ENCODE peak calls at places on chromosome 10, in four cellular contexts. One of them, this sample, is unnamed.

GRCh38 chr10:44857363-44858016 is 53.6 kb upstream of the TMEM72 start:
- DNase-seq in K562: peak
- DNase-seq in HepG2: peak
- DNase-seq in HCT116: no peak
- DNase-seq in this sample: no peak

GRCh38 chr10:101227765-101228681 is 1.2 kb downstream of the LBX1 start:
- DNase-seq in HepG2: no peak
- DNase-seq in K562: no peak
- DNase-seq in HCT116: no peak
- DNase-seq in this sample: no peak

GRCh38 chr10:29039659-29040309 is 249.1 kb upstream of the LYZL1 start:
- DNase-seq in HepG2: no peak
- DNase-seq in HCT116: no peak
- DNase-seq in K562: no peak
- DNase-seq in this sample: no peak

GRCh38 chr10:132269286-132270230 is 38.2 kb downstream of the STK32C start:
- DNase-seq in HepG2: no peak
- DNase-seq in HCT116: no peak
- DNase-seq in K562: no peak
- DNase-seq in this sample: no peak

GRCh38 chr10:21359202-21359601 is 166.3 kb downstream of the SKIDA1 start:
- DNase-seq in HCT116: no peak
- DNase-seq in HepG2: no peak
- DNase-seq in K562: no peak
- DNase-seq in this sample: no peak

GRCh38 chr10:82887488-82887887 is 1012.5 kb downstream of the NRG3 start:
- DNase-seq in HCT116: no peak
- DNase-seq in K562: no peak
- DNase-seq in HepG2: no peak
- DNase-seq in this sample: no peak

GRCh38 chr10:16816830-16817124 is 447 bp downstream of the RSU1 start:
- DNase-seq in HCT116: no peak
- DNase-seq in K562: no peak
- DNase-seq in HepG2: no peak
- DNase-seq in this sample: no peak

GRCh38 chr10:63268798-63269503 is 135.8 kb downstream of the NRBF2 start:
- DNase-seq in HepG2: peak
- DNase-seq in K562: peak
- DNase-seq in HCT116: peak
- DNase-seq in this sample: peak

GRCh38 chr10:122236690-122237306 is 34.3 kb upstream of the BTBD16 start:
- DNase-seq in K562: no peak
- DNase-seq in HepG2: no peak
- DNase-seq in HCT116: no peak
- DNase-seq in this sample: no peak

GRCh38 chr10:92573091-92573797 is 649 bp downstream of the IDE start:
- DNase-seq in HCT116: no peak
- DNase-seq in K562: peak
- DNase-seq in HepG2: no peak
- DNase-seq in this sample: no peak

GRCh38 chr10:103808784-103809183 is 46.6 kb downstream of the SH3PXD2A start:
- DNase-seq in K562: no peak
- DNase-seq in HCT116: no peak
- DNase-seq in HepG2: no peak
- DNase-seq in this sample: no peak

GRCh38 chr10:905972-906371 is 25.5 kb downstream of the LARP4B start:
- DNase-seq in HepG2: no peak
- DNase-seq in K562: no peak
- DNase-seq in HCT116: no peak
- DNase-seq in this sample: no peak

GRCh38 chr10:78390817-78391216 is 357.2 kb downstream of the RPS24 start:
- DNase-seq in HepG2: no peak
- DNase-seq in HCT116: no peak
- DNase-seq in K562: no peak
- DNase-seq in this sample: no peak

GRCh38 chr10:110650265-110650668 is 6.1 kb downstream of the RBM20 start:
- DNase-seq in K562: no peak
- DNase-seq in HCT116: no peak
- DNase-seq in HepG2: no peak
- DNase-seq in this sample: no peak

GRCh38 chr10:132129431-132129830 is 57.3 kb upstream of the DPYSL4 start:
- DNase-seq in HepG2: no peak
- DNase-seq in K562: no peak
- DNase-seq in HCT116: no peak
- DNase-seq in this sample: no peak

GRCh38 chr10:17854044-17854652 is 45.0 kb downstream of the MRC1 start:
- DNase-seq in HepG2: no peak
- DNase-seq in K562: no peak
- DNase-seq in HCT116: no peak
- DNase-seq in this sample: no peak

GRCh38 chr10:26944261-26944882 is 83.6 kb upstream of the ABI1 start:
- DNase-seq in HCT116: no peak
- DNase-seq in K562: peak
- DNase-seq in HepG2: no peak
- DNase-seq in this sample: no peak

GRCh38 chr10:3761111-3761686 is 23.8 kb downstream of the KLF6 start:
- DNase-seq in HepG2: no peak
- DNase-seq in K562: no peak
- DNase-seq in HCT116: no peak
- DNase-seq in this sample: no peak

GRCh38 chr10:88270871-88271713 is 312.0 kb downstream of the RNLS start:
- DNase-seq in HepG2: no peak
- DNase-seq in K562: no peak
- DNase-seq in HCT116: no peak
- DNase-seq in this sample: no peak

GRCh38 chr10:44933922-44934321 is 22.8 kb downstream of the TMEM72 start:
- DNase-seq in HepG2: no peak
- DNase-seq in HCT116: no peak
- DNase-seq in K562: no peak
- DNase-seq in this sample: no peak

GRCh38 chr10:30006410-30006809 is 53.0 kb downstream of the JCAD start:
- DNase-seq in K562: no peak
- DNase-seq in HCT116: no peak
- DNase-seq in HepG2: no peak
- DNase-seq in this sample: no peak

GRCh38 chr10:11757820-11758463 is 15.8 kb downstream of the ECHDC3 start:
- DNase-seq in HCT116: peak
- DNase-seq in HepG2: peak
- DNase-seq in K562: peak
- DNase-seq in this sample: peak

GRCh38 chr10:129360046-129360445 is 107.0 kb upstream of the MGMT start:
- DNase-seq in K562: no peak
- DNase-seq in HCT116: no peak
- DNase-seq in HepG2: no peak
- DNase-seq in this sample: no peak

GRCh38 chr10:43198682-43199005 is 60.4 kb downstream of the CSGALNACT2 start:
- DNase-seq in HCT116: no peak
- DNase-seq in HepG2: no peak
- DNase-seq in K562: no peak
- DNase-seq in this sample: no peak

GRCh38 chr10:132306951-132307751 is 599 bp downstream of the STK32C start:
- DNase-seq in HCT116: no peak
- DNase-seq in K562: no peak
- DNase-seq in HepG2: peak
- DNase-seq in this sample: no peak

GRCh38 chr10:93180402-93181040 is 106.8 kb downstream of the CYP26A1 start:
- DNase-seq in HCT116: no peak
- DNase-seq in K562: peak
- DNase-seq in HepG2: no peak
- DNase-seq in this sample: no peak

GRCh38 chr10:133243593-133243992 is 5.9 kb downstream of the VENTX start:
- DNase-seq in K562: no peak
- DNase-seq in HCT116: no peak
- DNase-seq in HepG2: no peak
- DNase-seq in this sample: no peak

GRCh38 chr10:110387983-110388681 is 83.4 kb upstream of the SMNDC1 start:
- DNase-seq in HCT116: no peak
- DNase-seq in K562: no peak
- DNase-seq in HepG2: no peak
- DNase-seq in this sample: no peak

GRCh38 chr10:127424594-127425264 is 124.4 kb upstream of the NPS start:
- DNase-seq in HepG2: no peak
- DNase-seq in HCT116: no peak
- DNase-seq in K562: no peak
- DNase-seq in this sample: no peak

GRCh38 chr10:34384363-34384762 is 430.7 kb downstream of the PARD3 start:
- DNase-seq in K562: no peak
- DNase-seq in HepG2: no peak
- DNase-seq in HCT116: no peak
- DNase-seq in this sample: no peak

GRCh38 chr10:63003816-63004453 is 129.2 kb upstream of the NRBF2 start:
- DNase-seq in HCT116: peak
- DNase-seq in HepG2: no peak
- DNase-seq in K562: no peak
- DNase-seq in this sample: no peak

GRCh38 chr10:52050429-52051047 is 263.5 kb upstream of the DKK1 start:
- DNase-seq in HCT116: no peak
- DNase-seq in K562: no peak
- DNase-seq in HepG2: no peak
- DNase-seq in this sample: no peak

GRCh38 chr10:79424221-79425073 is 21.0 kb downstream of the ZCCHC24 start:
- DNase-seq in HepG2: peak
- DNase-seq in HCT116: no peak
- DNase-seq in K562: no peak
- DNase-seq in this sample: no peak
- TF ChIP-seq SIN3A in HepG2: no peak
- TF ChIP-seq SIN3A in HCT116: no peak
- TF ChIP-seq SIN3A in K562: no peak
- TF ChIP-seq SIN3A in this sample: no peak

DNA sequence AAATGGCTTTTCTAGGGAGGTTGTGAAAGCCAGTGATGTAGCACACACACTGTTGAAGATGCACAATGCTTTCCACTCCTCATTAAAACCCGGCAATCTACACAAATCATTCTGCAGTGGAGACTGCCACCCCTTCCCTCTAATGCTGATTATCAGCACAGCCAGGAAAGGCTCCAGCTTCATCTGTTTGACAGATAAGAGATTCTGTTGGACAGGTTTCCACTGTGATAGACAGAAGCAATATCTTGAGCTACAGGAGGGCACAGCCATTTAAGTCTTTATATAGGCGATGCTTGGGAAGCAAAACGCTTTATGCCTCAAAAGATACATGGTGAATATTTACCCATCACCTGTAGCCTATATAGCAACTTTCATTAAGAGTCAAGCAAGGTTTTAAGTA is 555.6 kb downstream of the GLRX3 start:
- DNase-seq in HepG2: no peak
- DNase-seq in K562: no peak
- DNase-seq in HCT116: no peak
- DNase-seq in this sample: no peak
- TF ChIP-seq CTCF in HepG2: no peak
- TF ChIP-seq CTCF in K562: no peak
- TF ChIP-seq CTCF in HCT116: no peak
- TF ChIP-seq CTCF in this sample: no peak

DNA sequence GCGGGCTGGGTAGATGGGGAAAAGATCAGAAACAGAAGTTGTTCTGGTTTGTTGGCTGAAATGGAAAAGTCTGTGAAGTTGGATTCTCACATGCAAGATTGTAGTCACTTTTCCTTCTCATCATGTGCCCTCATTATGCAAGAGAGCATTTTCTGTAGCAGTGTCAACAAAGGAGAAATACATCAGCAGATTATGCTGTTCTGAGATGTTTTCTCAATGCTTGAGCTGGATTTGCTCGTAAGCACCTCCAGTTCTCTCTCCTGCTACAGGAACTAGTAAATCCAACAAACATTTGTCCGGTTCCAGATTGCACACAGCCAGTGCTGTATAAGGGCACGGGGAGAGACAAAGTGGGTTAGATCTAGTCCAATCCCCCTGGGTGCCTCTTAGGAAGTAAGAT is 90.0 kb downstream of the GATA3 start:
- DNase-seq in HepG2: no peak
- DNase-seq in HCT116: no peak
- DNase-seq in K562: no peak
- DNase-seq in this sample: no peak
- TF ChIP-seq TCF7L2 in HepG2: no peak
- TF ChIP-seq TCF7L2 in HCT116: no peak
- TF ChIP-seq TCF7L2 in K562: no peak
- TF ChIP-seq TCF7L2 in this sample: no peak

DNA sequence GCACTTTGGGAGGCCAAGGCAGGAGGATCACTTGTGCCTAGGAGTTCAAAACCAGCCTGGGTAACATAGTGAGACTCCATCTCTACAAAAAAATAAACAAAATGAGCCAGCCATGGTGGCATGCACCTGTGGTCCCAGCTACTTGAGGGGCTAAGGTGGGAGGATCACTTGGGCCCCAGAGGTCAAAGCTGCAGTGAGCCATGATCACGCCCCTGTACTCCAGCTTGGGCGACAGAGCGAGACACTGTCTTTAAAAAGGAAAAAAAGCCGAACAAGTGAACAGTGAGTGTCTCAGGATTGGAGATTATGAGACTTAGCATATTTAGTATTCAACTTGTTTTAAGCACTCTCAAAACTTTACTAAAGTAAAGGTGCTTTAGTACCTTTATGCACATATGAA is 28.1 kb downstream of the BLNK start:
- DNase-seq in HepG2: no peak
- DNase-seq in HCT116: no peak
- DNase-seq in K562: no peak
- DNase-seq in this sample: no peak
- TF ChIP-seq SIN3A in HepG2: no peak
- TF ChIP-seq SIN3A in HCT116: no peak
- TF ChIP-seq SIN3A in K562: no peak
- TF ChIP-seq SIN3A in this sample: no peak

GRCh38 chr10:118342638-118343020 is 505 bp upstream of the FAM204A start:
- DNase-seq in HCT116: no peak
- DNase-seq in HepG2: peak
- DNase-seq in K562: no peak
- DNase-seq in this sample: no peak
- TF ChIP-seq CTCF in HCT116: peak
- TF ChIP-seq CTCF in HepG2: no peak
- TF ChIP-seq CTCF in K562: no peak
- TF ChIP-seq CTCF in this sample: peak

GRCh38 chr10:74290703-74291102 is 139.7 kb downstream of the ADK start:
- DNase-seq in HCT116: no peak
- DNase-seq in HepG2: no peak
- DNase-seq in K562: no peak
- DNase-seq in this sample: no peak
- TF ChIP-seq TCF7L2 in HCT116: no peak
- TF ChIP-seq TCF7L2 in HepG2: no peak
- TF ChIP-seq TCF7L2 in K562: no peak
- TF ChIP-seq TCF7L2 in this sample: no peak

DNA sequence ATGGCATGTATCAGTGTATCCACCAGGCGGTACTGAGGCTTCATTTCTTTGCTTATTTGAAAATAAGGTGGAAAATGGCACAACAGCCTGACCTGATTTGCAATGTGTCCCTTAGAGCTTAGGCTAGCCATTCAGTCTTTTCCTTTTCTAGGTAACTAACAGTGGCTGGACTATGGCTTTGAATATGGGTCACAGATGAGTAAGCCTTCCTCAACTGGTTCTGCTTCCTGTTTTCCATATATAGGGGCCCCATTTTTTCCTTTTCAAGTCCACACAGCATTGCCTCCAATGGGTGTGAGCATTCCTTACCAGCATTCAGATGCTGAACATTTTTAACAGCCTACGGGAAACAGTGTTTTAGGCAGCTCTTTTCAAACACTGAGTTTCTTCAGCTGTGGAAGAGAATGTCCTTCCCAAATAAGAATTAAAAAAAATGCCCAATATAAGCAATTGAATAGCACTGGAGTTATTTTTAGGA is 3.9 kb upstream of the ITGB1 start:
- DNase-seq in HCT116: peak
- DNase-seq in K562: peak
- DNase-seq in HepG2: peak
- DNase-seq in this sample: no peak
- TF ChIP-seq SIN3A in HCT116: no peak
- TF ChIP-seq SIN3A in K562: no peak
- TF ChIP-seq SIN3A in HepG2: no peak
- TF ChIP-seq SIN3A in this sample: no peak

GRCh38 chr10:13518076-13518692 is 10.6 kb downstream of the BEND7 start:
- DNase-seq in HepG2: no peak
- DNase-seq in HCT116: no peak
- DNase-seq in K562: peak
- DNase-seq in this sample: peak
- TF ChIP-seq CTCF in HepG2: peak
- TF ChIP-seq CTCF in HCT116: no peak
- TF ChIP-seq CTCF in K562: peak
- TF ChIP-seq CTCF in this sample: peak